ENCODE peak calls at places on chromosomes 1 and 21, in four cellular contexts. S, O, A and I are unnamed samples.

GRCh38 chr1:4126731-4127594 is 226.9 kb upstream of the C1orf174 start:
- DNase-seq in S (no peak), O (no peak), A (no peak), I (no peak)

GRCh38 chr1:95201905-95202304 is 32.1 kb upstream of the RWDD3 start:
- DNase-seq in S (no peak), O (peak), A (no peak), I (no peak)

GRCh38 chr1:158285756-158286241 is 3.9 kb upstream of the CD1C start:
- DNase-seq in S (no peak), O (no peak), A (peak), I (peak)

GRCh38 chr21:41429305-41429704 is 3.3 kb downstream of the MX1 start:
- DNase-seq in S (no peak), O (no peak), A (no peak), I (no peak)

GRCh38 chr1:212432163-212432705 is 486 bp upstream of the NENF start:
- DNase-seq in S (no peak), O (no peak), A (no peak), I (no peak)

GRCh38 chr1:94515548-94515947 is 26.0 kb downstream of the F3 start:
- DNase-seq in S (no peak), O (no peak), A (no peak), I (no peak)

GRCh38 chr21:45080639-45081414 is 6.4 kb downstream of the ADARB1 start:
- DNase-seq in S (no peak), O (peak), A (no peak), I (no peak)

GRCh38 chr1:55813619-55814018 is 598.5 kb upstream of the USP24 start:
- DNase-seq in S (peak), O (peak), A (no peak), I (no peak)

GRCh38 chr1:82979593-82980230 is 1019.2 kb downstream of the TTLL7 start:
- DNase-seq in S (no peak), O (no peak), A (peak), I (peak)

GRCh38 chr1:85894651-85895050 is 186.4 kb upstream of the ZNHIT6 start:
- DNase-seq in S (peak), O (peak), A (no peak), I (peak)

GRCh38 chr1:36224537-36225297 is 474 bp downstream of the THRAP3 start:
- DNase-seq in S (peak), O (peak), A (no peak), I (peak)

GRCh38 chr1:116006486-116006964 is 30.2 kb downstream of the SLC22A15 start:
- DNase-seq in S (no peak), O (no peak), A (no peak), I (peak)

GRCh38 chr1:212951058-212951923 is 950 bp downstream of the VASH2 start:
- DNase-seq in S (no peak), O (no peak), A (no peak), I (peak)

GRCh38 chr1:199685369-199685768 is 342.1 kb upstream of the NR5A2 start:
- DNase-seq in S (peak), O (peak), A (no peak), I (no peak)

GRCh38 chr1:93253471-93253870 is 72.9 kb downstream of the CCDC18 start:
- DNase-seq in S (no peak), O (no peak), A (no peak), I (no peak)

GRCh38 chr21:33327792-33328433 is 3.1 kb downstream of the IFNAR1 start:
- DNase-seq in S (no peak), O (no peak), A (no peak), I (no peak)

GRCh38 chr1:87783315-87783714 is 454.6 kb downstream of the LMO4 start:
- DNase-seq in S (no peak), O (no peak), A (no peak), I (no peak)

GRCh38 chr1:111620412-111620971 is 903 bp downstream of the RAP1A start:
- DNase-seq in S (no peak), O (no peak), A (no peak), I (peak)

GRCh38 chr1:77430966-77431735 is 149.3 kb downstream of the AK5 start:
- DNase-seq in S (no peak), O (peak), A (no peak), I (no peak)

GRCh38 chr1:77016371-77016770 is 149.1 kb downstream of the ST6GALNAC5 start:
- DNase-seq in S (no peak), O (no peak), A (no peak), I (no peak)

GRCh38 chr1:187009320-187009719 is 180.6 kb downstream of the PLA2G4A start:
- DNase-seq in S (no peak), O (no peak), A (no peak), I (no peak)

GRCh38 chr1:161084205-161084988 is 5.0 kb downstream of the NECTIN4 start:
- DNase-seq in S (no peak), O (peak), A (no peak), I (no peak)

GRCh38 chr1:64243757-64244080 is 40.3 kb downstream of the UBE2U start:
- DNase-seq in S (no peak), O (no peak), A (no peak), I (no peak)

GRCh38 chr1:64245495-64245894 is 42.1 kb downstream of the UBE2U start:
- DNase-seq in S (no peak), O (no peak), A (no peak), I (no peak)

GRCh38 chr1:64240209-64240608 is 36.8 kb downstream of the UBE2U start:
- DNase-seq in S (no peak), O (peak), A (no peak), I (no peak)

GRCh38 chr1:64241069-64241468 is 37.6 kb downstream of the UBE2U start:
- DNase-seq in S (no peak), O (no peak), A (no peak), I (no peak)

GRCh38 chr1:64242895-64243756 is 39.7 kb downstream of the UBE2U start:
- DNase-seq in S (no peak), O (peak), A (no peak), I (no peak)
- TF ChIP-seq CTCF in S (peak), O (peak), A (no peak), I (no peak)

GRCh38 chr1:16913866-16914662 is 7.7 kb upstream of the CROCC start:
- DNase-seq in S (peak), O (peak), A (peak), I (peak)
- TF ChIP-seq CTCF in S (no peak), O (peak), A (no peak), I (no peak)

GRCh38 chr1:164534863-164535590 is 24.0 kb upstream of the PBX1 start:
- DNase-seq in S (no peak), O (no peak), A (no peak), I (no peak)
- TF ChIP-seq CTCF in S (no peak), O (no peak), A (no peak), I (no peak)

GRCh38 chr1:232611834-232612233 is 18.1 kb downstream of the SIPA1L2 start:
- DNase-seq in S (no peak), O (no peak), A (no peak), I (no peak)
- TF ChIP-seq CTCF in S (no peak), O (no peak), A (peak), I (no peak)

DNA sequence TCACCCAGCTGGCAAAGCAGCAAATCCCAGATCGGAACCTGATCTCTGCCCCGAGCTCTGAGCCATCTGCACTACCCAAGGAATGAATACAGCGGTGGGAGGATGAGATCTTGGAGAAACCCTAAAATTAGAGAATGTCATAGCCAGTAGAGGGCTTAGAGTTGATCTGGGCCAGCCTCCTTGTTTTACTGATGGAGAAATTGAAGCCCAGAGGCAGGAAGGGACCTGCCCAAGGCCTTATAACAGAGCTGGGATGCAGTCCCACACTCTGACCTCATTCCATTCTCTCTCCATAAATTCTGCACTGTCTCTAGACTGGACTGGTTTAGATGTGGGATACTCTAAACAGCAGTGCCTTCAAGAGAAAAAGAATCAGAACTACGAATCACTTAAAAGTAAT is 4.8 kb upstream of the SFN start:
- DNase-seq in S (no peak), O (peak), A (no peak), I (no peak)
- TF ChIP-seq CTCF in S (no peak), O (no peak), A (no peak), I (no peak)

GRCh38 chr1:109490934-109491302 is 3.0 kb upstream of the CYB561D1 start:
- DNase-seq in S (no peak), O (no peak), A (no peak), I (no peak)
- TF ChIP-seq CTCF in S (no peak), O (no peak), A (no peak), I (no peak)

DNA sequence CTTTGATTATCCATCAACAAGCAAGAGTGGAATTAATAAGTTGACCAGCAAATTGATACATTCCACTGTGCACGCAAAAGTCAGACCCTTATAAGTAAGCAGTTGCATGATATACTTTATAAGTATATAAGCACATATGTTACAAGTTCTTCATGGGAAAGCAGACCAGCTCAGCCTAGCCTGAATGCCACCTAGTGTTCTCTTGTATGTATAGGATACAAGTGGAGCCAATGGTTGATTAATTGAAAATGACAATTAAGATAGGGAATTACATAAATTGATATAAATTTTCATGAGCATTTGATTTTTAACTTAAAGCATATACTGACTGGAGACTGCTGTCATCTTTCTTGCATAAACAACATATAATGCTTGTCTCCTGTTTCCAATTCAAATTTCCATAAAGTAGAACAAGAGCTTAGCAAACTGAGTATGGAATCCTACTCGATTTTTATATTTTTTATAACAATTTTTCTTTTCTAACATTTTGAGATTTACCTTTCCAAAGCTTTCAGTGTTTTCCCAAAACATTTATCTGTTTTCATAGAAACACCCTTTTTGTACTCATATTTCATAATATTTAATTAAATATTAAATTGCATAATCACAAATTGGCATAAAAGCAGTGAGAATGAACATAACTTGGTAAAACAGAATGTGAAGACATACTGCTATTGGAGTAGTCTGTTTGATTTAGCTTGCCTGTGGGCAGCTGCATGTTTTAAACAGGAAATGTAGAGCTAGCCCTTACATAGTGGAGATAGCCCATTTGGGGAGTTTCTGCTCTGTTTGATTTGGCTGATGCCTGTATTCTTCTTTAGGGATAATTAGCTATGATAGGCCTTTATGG is 62.8 kb downstream of the MAGI3 start:
- DNase-seq in S (peak), O (peak), A (no peak), I (peak)
- TF ChIP-seq CTCF in S (peak), O (peak), A (peak), I (no peak)

DNA sequence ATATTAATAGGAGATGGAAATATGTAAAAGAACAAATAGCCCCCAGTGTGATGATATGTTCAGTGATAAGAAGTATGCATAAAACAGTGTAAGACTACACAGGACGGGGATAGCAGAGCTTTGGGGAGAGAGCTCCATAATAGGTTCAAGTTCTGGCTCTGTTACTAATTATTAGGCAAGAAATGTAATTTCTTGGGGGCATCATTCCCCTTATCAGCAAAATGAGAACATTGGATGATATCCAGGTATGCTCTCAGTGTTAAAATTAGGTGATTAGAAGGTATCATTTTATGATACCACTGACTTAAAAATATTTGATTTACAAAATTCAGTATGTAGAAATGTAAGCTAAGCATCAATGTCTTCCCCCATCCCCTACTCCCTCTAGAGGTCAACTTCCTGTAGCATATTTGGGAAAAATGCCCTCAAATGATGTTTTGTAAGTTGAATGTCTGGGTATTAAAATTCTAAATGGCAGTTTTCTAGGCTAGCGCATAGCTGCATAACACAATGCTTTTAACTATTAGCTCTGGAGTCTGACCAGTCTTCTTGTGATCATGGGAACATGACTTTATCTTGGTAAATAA is 585.7 kb upstream of the CAMK1G start:
- DNase-seq in S (no peak), O (no peak), A (no peak), I (no peak)
- TF ChIP-seq CTCF in S (peak), O (no peak), A (peak), I (no peak)

GRCh38 chr1:200737647-200738296 is 921 bp upstream of the CAMSAP2 start:
- DNase-seq in S (no peak), O (no peak), A (no peak), I (no peak)
- TF ChIP-seq CTCF in S (no peak), O (no peak), A (no peak), I (no peak)